ENCODE peak calls at places on chromosomes 2 and 18, in nine cellular contexts. H is GM12878; Y is spleen; D is body of pancreas; S is CD8-positive, alpha-beta memory T cell; L is MM.1S; J is transverse colon; P is lower lobe of right lung; U is cardiac muscle cell. G is an unnamed sample.

GRCh38 chr2:57908736-57909161 is 137.9 kb upstream of the VRK2 start:
- DNase-seq in Y (no peak), P (no peak), L (peak; percentile 51), J (no peak), H (peak; percentile 82), S (no peak), D (no peak), U (no peak), G (no peak)

GRCh38 chr2:32836961-32837360 is 109.8 kb upstream of the LTBP1 start:
- DNase-seq in U (no peak), L (no peak), H (no peak), D (no peak), S (no peak), J (no peak), P (no peak), Y (no peak), G (no peak)

GRCh38 chr2:113185643-113186315 is 12.0 kb downstream of the PSD4 start:
- DNase-seq in P (peak; percentile 81), Y (peak; percentile 62), H (no peak), J (no peak), S (no peak), U (no peak), L (no peak), D (peak; percentile 82), G (no peak)

GRCh38 chr2:35410431-35411061 is 945.0 kb upstream of the CRIM1 start:
- DNase-seq in J (peak; percentile 42), P (peak; percentile 61), H (peak; percentile 1), Y (peak; percentile 74), D (peak; percentile 53), L (peak; percentile 66), S (no peak), U (peak; percentile 55), G (peak; percentile 81)

GRCh38 chr2:231929961-231930600 is 3.9 kb upstream of the NPPC start:
- DNase-seq in S (no peak), P (no peak), L (no peak), D (no peak), H (no peak), J (no peak), U (peak; percentile 19), Y (peak; percentile 64), G (peak; percentile 63)

GRCh38 chr2:35787302-35788031 is 568.1 kb upstream of the CRIM1 start:
- DNase-seq in S (no peak), D (no peak), P (no peak), L (no peak), U (no peak), Y (no peak), H (no peak), J (no peak), G (no peak)

GRCh38 chr2:172889287-172889686 is 153.6 kb downstream of the RAPGEF4 start:
- DNase-seq in L (no peak), U (no peak), J (no peak), D (no peak), H (no peak), P (no peak), Y (no peak), S (no peak), G (no peak)

GRCh38 chr2:146068051-146068450 is 1548.1 kb upstream of the ZEB2 start:
- DNase-seq in U (no peak), J (no peak), L (peak; percentile 38), D (no peak), S (no peak), Y (no peak), P (no peak), H (no peak), G (peak; percentile 88)

GRCh38 chr2:208586516-208586915 is 179.9 kb downstream of the PTH2R start:
- DNase-seq in J (no peak), L (no peak), D (no peak), Y (no peak), S (no peak), U (no peak), H (no peak), P (no peak), G (no peak)

GRCh38 chr2:149313512-149313972 is 16.8 kb upstream of the LYPD6 start:
- DNase-seq in H (peak; percentile 9), J (peak; percentile 37), S (no peak), U (peak; percentile 43), D (peak; percentile 48), L (peak; percentile 38), Y (no peak), P (no peak), G (peak; percentile 68)

GRCh38 chr2:11533278-11534077 is at the start of gene GREB1:
- DNase-seq in U (no peak), L (no peak), Y (no peak), J (no peak), P (no peak), H (no peak), D (no peak), S (no peak), G (no peak)

GRCh38 chr2:196480653-196481322 is 158.7 kb upstream of the CCDC150 start:
- DNase-seq in J (no peak), U (no peak), L (peak; percentile 92), D (no peak), Y (no peak), H (no peak), P (no peak), S (no peak), G (no peak)

GRCh38 chr2:91442246-91442905 is 2750.9 kb downstream of the RPIA start:
- DNase-seq in L (peak; percentile 40), U (no peak), Y (peak; percentile 80), S (peak; percentile 41), H (no peak), D (peak; percentile 9), J (no peak), P (peak; percentile 51), G (no peak)

GRCh38 chr18:1018211-1018651 is 113.6 kb downstream of the ADCYAP1 start:
- DNase-seq in Y (no peak), D (no peak), S (no peak), J (no peak), H (no peak), U (peak; percentile 83), P (no peak), L (no peak), G (peak; percentile 84)

GRCh38 chr2:19646987-19647386 is 254.8 kb downstream of the TTC32 start:
- DNase-seq in U (no peak), J (no peak), H (no peak), P (no peak), Y (no peak), S (no peak), D (no peak), L (no peak), G (no peak)

GRCh38 chr2:63192169-63192888 is 141.7 kb downstream of the OTX1 start:
- DNase-seq in Y (no peak), L (no peak), S (no peak), H (no peak), J (no peak), P (no peak), U (no peak), D (no peak), G (no peak)

GRCh38 chr18:55189972-55190371 is 230.7 kb upstream of the CCDC68 start:
- DNase-seq in D (no peak), Y (no peak), P (no peak), S (no peak), L (no peak), J (no peak), H (no peak), U (no peak), G (no peak)

GRCh38 chr18:45945669-45946068 is 21.5 kb downstream of the EPG5 start:
- DNase-seq in D (no peak), J (no peak), U (no peak), H (no peak), Y (no peak), P (no peak), S (no peak), L (no peak), G (peak; percentile 17)

GRCh38 chr18:45935591-45936335 is 31.4 kb downstream of the EPG5 start:
- DNase-seq in S (no peak), D (no peak), U (peak; percentile 65), H (no peak), J (no peak), P (no peak), L (no peak), Y (no peak), G (no peak)

DNA sequence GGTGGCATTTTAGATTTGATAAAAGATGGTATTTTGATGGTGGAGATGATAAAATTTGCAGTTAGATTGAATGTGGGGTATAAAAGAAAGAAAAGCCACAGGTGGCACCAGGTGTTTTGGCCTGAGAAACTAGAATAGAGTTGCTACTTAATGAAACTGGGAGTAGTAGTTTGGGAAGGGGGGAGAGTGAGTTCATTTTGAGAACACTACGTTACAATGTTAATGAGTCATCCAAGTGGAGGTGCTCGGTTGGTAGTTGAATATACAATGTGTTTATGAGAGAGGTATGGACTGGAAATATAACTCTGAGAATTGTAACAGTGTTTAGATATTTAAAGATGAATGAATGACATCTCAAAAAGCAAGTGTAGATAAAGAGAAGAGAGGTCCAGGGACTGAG is 26.4 kb downstream of the EPG5 start:
- DNase-seq in L (peak; percentile 56), J (no peak), S (no peak), D (no peak), P (no peak), U (no peak), Y (no peak), H (no peak), G (no peak)
- H3K36me3 ChIP-seq in L (peaks cover 6% of the 10 kb centered on the region), J (no peaks in the 10 kb centered on the region), S (peaks cover 41% of the 10 kb centered on the region), D (no peaks in the 10 kb centered on the region), P (peaks cover 91% of the 10 kb centered on the region), U (peaks cover 42% of the 10 kb centered on the region), Y (peaks cover 98% of the 10 kb centered on the region), H (peaks cover 2% of the 10 kb centered on the region), G (no peaks in the 10 kb centered on the region)

DNA sequence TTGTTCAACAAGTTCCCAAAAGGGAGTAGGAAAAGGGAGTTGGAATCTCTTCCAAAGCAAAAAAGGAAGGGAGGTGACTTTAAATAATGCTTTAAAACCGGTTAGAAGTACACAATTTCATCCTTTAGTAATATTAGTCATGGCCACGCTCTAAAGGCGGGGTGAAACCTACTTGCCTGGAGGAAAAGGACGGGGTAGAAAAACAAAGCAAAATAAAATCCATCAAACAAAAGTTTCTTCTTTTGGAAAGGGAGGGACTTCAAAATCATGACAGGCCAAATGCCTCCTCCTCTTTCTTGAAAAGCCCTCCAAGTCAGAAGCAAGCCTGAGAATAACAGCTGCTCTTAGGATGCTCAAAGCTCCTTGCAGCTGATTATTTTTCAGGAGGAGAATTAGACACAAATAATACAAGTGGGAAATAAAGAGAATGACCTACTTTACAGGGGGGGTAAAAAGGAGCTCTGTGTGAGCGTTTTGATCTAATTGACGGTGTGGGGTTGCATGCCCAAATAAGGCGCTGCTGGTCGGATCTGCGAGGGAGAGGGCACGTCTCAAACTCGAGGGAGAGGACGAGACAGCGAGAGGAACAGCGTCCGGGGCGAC is 1.8 kb upstream of the NPAS2 start:
- DNase-seq in D (no peak), U (peak; percentile 73), P (no peak), Y (no peak), L (no peak), S (no peak), H (no peak), J (no peak), G (no peak)
- H3K4me3 ChIP-seq in D (peak overlapping the region; percentile 15), U (peak overlapping the region; percentile 70), P (peak overlapping the region; percentile 67), Y (peak overlapping the region; percentile 39), L (no peak overlapping the region), S (no peak overlapping the region), H (no peak overlapping the region), J (peak overlapping the region; percentile 89), G (no peak overlapping the region)

GRCh38 chr18:3914116-3914515 is 464.1 kb downstream of the TGIF1 start:
- DNase-seq in S (no peak), U (no peak), P (no peak), L (no peak), J (no peak), Y (no peak), H (no peak), D (no peak), G (no peak)
- H3K36me3 ChIP-seq in S (no peaks in the 10 kb centered on the region), U (no peaks in the 10 kb centered on the region), P (no peaks in the 10 kb centered on the region), L (no peaks in the 10 kb centered on the region), J (no peaks in the 10 kb centered on the region), Y (no peaks in the 10 kb centered on the region), H (no peaks in the 10 kb centered on the region), D (no peaks in the 10 kb centered on the region), G (no peaks in the 10 kb centered on the region)

GRCh38 chr18:73147591-73147990 is 279.8 kb upstream of the NETO1 start:
- DNase-seq in D (no peak), L (no peak), J (no peak), U (no peak), S (no peak), Y (no peak), P (no peak), H (no peak), G (no peak)
- H3K4me3 ChIP-seq in D (no peak overlapping the region), L (no peak overlapping the region), J (no peak overlapping the region), U (no peak overlapping the region), S (no peak overlapping the region), Y (no peak overlapping the region), P (no peak overlapping the region), H (no peak overlapping the region), G (no peak overlapping the region)